ENCODE peak calls at places on chromosome X, in nine cellular contexts. One of them, this sample, is unnamed.

GRCh38 chrX:30577362-30577961 is at the start of gene TASL:
- DNase-seq in heart right ventricle: no peak
- DNase-seq in upper lobe of right lung: no peak
- DNase-seq in lower lobe of right lung: peak
- DNase-seq in SK-N-SH: no peak
- DNase-seq in choroid plexus epithelial cell: no peak
- DNase-seq in GM23338: no peak
- DNase-seq in HL-60: peak
- DNase-seq in AG09319: no peak
- DNase-seq in this sample: no peak

GRCh38 chrX:65744965-65745364 is 77.5 kb downstream of the MSN start:
- DNase-seq in lower lobe of right lung: no peak
- DNase-seq in heart right ventricle: no peak
- DNase-seq in AG09319: no peak
- DNase-seq in HL-60: no peak
- DNase-seq in SK-N-SH: no peak
- DNase-seq in GM23338: no peak
- DNase-seq in choroid plexus epithelial cell: peak
- DNase-seq in upper lobe of right lung: no peak
- DNase-seq in this sample: no peak

GRCh38 chrX:2320580-2321327 is 180.0 kb downstream of the DHRSX start:
- DNase-seq in heart right ventricle: peak
- DNase-seq in SK-N-SH: peak
- DNase-seq in choroid plexus epithelial cell: peak
- DNase-seq in upper lobe of right lung: peak
- DNase-seq in lower lobe of right lung: peak
- DNase-seq in AG09319: peak
- DNase-seq in HL-60: peak
- DNase-seq in GM23338: no peak
- DNase-seq in this sample: peak

GRCh38 chrX:17374619-17375360 is at the start of gene NHS:
- DNase-seq in lower lobe of right lung: peak
- DNase-seq in heart right ventricle: peak
- DNase-seq in upper lobe of right lung: peak
- DNase-seq in AG09319: peak
- DNase-seq in SK-N-SH: peak
- DNase-seq in GM23338: peak
- DNase-seq in choroid plexus epithelial cell: peak
- DNase-seq in HL-60: no peak
- DNase-seq in this sample: peak

GRCh38 chrX:120358687-120359086 is 3.2 kb upstream of the ATP1B4 start:
- DNase-seq in SK-N-SH: no peak
- DNase-seq in lower lobe of right lung: no peak
- DNase-seq in choroid plexus epithelial cell: no peak
- DNase-seq in upper lobe of right lung: no peak
- DNase-seq in AG09319: no peak
- DNase-seq in heart right ventricle: no peak
- DNase-seq in GM23338: no peak
- DNase-seq in HL-60: no peak
- DNase-seq in this sample: peak

GRCh38 chrX:48801281-48802088 is at the start of gene HDAC6:
- DNase-seq in SK-N-SH: peak
- DNase-seq in GM23338: peak
- DNase-seq in HL-60: peak
- DNase-seq in choroid plexus epithelial cell: peak
- DNase-seq in AG09319: peak
- DNase-seq in lower lobe of right lung: peak
- DNase-seq in upper lobe of right lung: peak
- DNase-seq in heart right ventricle: peak
- DNase-seq in this sample: peak

GRCh38 chrX:94204524-94204923 is 530.5 kb downstream of the FAM133A start:
- DNase-seq in HL-60: no peak
- DNase-seq in choroid plexus epithelial cell: no peak
- DNase-seq in SK-N-SH: peak
- DNase-seq in AG09319: no peak
- DNase-seq in upper lobe of right lung: no peak
- DNase-seq in heart right ventricle: no peak
- DNase-seq in lower lobe of right lung: no peak
- DNase-seq in GM23338: peak
- DNase-seq in this sample: no peak

GRCh38 chrX:38929966-38930421 is 128.7 kb downstream of the MID1IP1 start:
- DNase-seq in heart right ventricle: no peak
- DNase-seq in choroid plexus epithelial cell: peak
- DNase-seq in SK-N-SH: no peak
- DNase-seq in upper lobe of right lung: no peak
- DNase-seq in lower lobe of right lung: no peak
- DNase-seq in AG09319: peak
- DNase-seq in GM23338: no peak
- DNase-seq in HL-60: no peak
- DNase-seq in this sample: peak

GRCh38 chrX:81195712-81196111 is 6.0 kb downstream of the HMGN5 start:
- DNase-seq in choroid plexus epithelial cell: peak
- DNase-seq in heart right ventricle: no peak
- DNase-seq in upper lobe of right lung: no peak
- DNase-seq in AG09319: no peak
- DNase-seq in HL-60: no peak
- DNase-seq in SK-N-SH: peak
- DNase-seq in lower lobe of right lung: no peak
- DNase-seq in GM23338: peak
- DNase-seq in this sample: peak

GRCh38 chrX:78375894-78376293 is 48.5 kb upstream of the CYSLTR1 start:
- DNase-seq in GM23338: peak
- DNase-seq in choroid plexus epithelial cell: no peak
- DNase-seq in lower lobe of right lung: no peak
- DNase-seq in upper lobe of right lung: no peak
- DNase-seq in AG09319: no peak
- DNase-seq in SK-N-SH: no peak
- DNase-seq in heart right ventricle: no peak
- DNase-seq in HL-60: peak
- DNase-seq in this sample: peak

GRCh38 chrX:1009771-1010170 is 202.7 kb downstream of the CRLF2 start:
- DNase-seq in HL-60: no peak
- DNase-seq in choroid plexus epithelial cell: no peak
- DNase-seq in lower lobe of right lung: no peak
- DNase-seq in GM23338: no peak
- DNase-seq in heart right ventricle: no peak
- DNase-seq in SK-N-SH: no peak
- DNase-seq in upper lobe of right lung: peak
- DNase-seq in AG09319: no peak
- DNase-seq in this sample: no peak

GRCh38 chrX:132953358-132953757 is 5.1 kb downstream of the HS6ST2 start:
- DNase-seq in GM23338: no peak
- DNase-seq in lower lobe of right lung: no peak
- DNase-seq in heart right ventricle: no peak
- DNase-seq in AG09319: no peak
- DNase-seq in SK-N-SH: no peak
- DNase-seq in upper lobe of right lung: no peak
- DNase-seq in choroid plexus epithelial cell: no peak
- DNase-seq in HL-60: no peak
- DNase-seq in this sample: no peak

GRCh38 chrX:97747346-97747745 is 863.6 kb downstream of the RPA4 start:
- DNase-seq in upper lobe of right lung: no peak
- DNase-seq in AG09319: no peak
- DNase-seq in heart right ventricle: no peak
- DNase-seq in HL-60: no peak
- DNase-seq in SK-N-SH: no peak
- DNase-seq in GM23338: no peak
- DNase-seq in lower lobe of right lung: no peak
- DNase-seq in choroid plexus epithelial cell: no peak
- DNase-seq in this sample: no peak

GRCh38 chrX:135213200-135213844 is 38.5 kb upstream of the ETDA start:
- DNase-seq in HL-60: no peak
- DNase-seq in upper lobe of right lung: no peak
- DNase-seq in AG09319: no peak
- DNase-seq in heart right ventricle: no peak
- DNase-seq in choroid plexus epithelial cell: no peak
- DNase-seq in SK-N-SH: no peak
- DNase-seq in GM23338: no peak
- DNase-seq in lower lobe of right lung: no peak
- DNase-seq in this sample: no peak

GRCh38 chrX:30822068-30822671 is 66.9 kb downstream of the TAB3 start:
- DNase-seq in HL-60: no peak
- DNase-seq in GM23338: peak
- DNase-seq in choroid plexus epithelial cell: peak
- DNase-seq in upper lobe of right lung: no peak
- DNase-seq in lower lobe of right lung: no peak
- DNase-seq in SK-N-SH: no peak
- DNase-seq in heart right ventricle: no peak
- DNase-seq in AG09319: no peak
- DNase-seq in this sample: peak

DNA sequence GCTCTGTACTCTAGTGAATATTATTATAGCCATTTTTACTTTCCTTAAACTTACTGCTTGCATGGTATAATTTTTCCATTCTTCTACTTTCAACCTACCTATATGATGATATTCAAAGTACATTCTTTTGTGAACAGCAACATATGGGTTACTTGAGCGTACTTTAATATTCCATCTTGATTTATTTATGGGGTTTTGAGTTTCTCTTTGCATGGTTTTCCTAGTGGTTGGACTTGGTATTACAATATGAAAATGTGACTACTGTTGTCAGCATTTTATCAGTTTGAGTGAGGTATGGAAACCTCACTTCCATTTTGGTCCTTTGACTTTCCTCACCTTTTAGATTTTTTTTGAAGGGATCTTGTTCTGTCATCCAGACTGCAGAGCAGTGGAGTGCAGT is 35.9 kb downstream of the ADGRG4 start:
- DNase-seq in lower lobe of right lung: no peak
- DNase-seq in GM23338: peak
- DNase-seq in HL-60: no peak
- DNase-seq in SK-N-SH: no peak
- DNase-seq in AG09319: no peak
- DNase-seq in heart right ventricle: no peak
- DNase-seq in upper lobe of right lung: no peak
- DNase-seq in choroid plexus epithelial cell: peak
- DNase-seq in this sample: no peak
- TF ChIP-seq CTCF in lower lobe of right lung: no peak
- TF ChIP-seq CTCF in GM23338: peak
- TF ChIP-seq CTCF in HL-60: no peak
- TF ChIP-seq CTCF in SK-N-SH: peak
- TF ChIP-seq CTCF in AG09319: peak
- TF ChIP-seq CTCF in heart right ventricle: peak
- TF ChIP-seq CTCF in upper lobe of right lung: no peak
- TF ChIP-seq CTCF in choroid plexus epithelial cell: no peak
- TF ChIP-seq CTCF in this sample: peak

GRCh38 chrX:23662853-23663252 is 4.4 kb upstream of the PRDX4 start:
- DNase-seq in HL-60: no peak
- DNase-seq in GM23338: no peak
- DNase-seq in lower lobe of right lung: no peak
- DNase-seq in upper lobe of right lung: no peak
- DNase-seq in heart right ventricle: no peak
- DNase-seq in AG09319: peak
- DNase-seq in choroid plexus epithelial cell: peak
- DNase-seq in SK-N-SH: no peak
- DNase-seq in this sample: peak

GRCh38 chrX:23662187-23662586 is 5.1 kb upstream of the PRDX4 start:
- DNase-seq in HL-60: no peak
- DNase-seq in upper lobe of right lung: no peak
- DNase-seq in heart right ventricle: no peak
- DNase-seq in lower lobe of right lung: no peak
- DNase-seq in choroid plexus epithelial cell: no peak
- DNase-seq in GM23338: no peak
- DNase-seq in AG09319: no peak
- DNase-seq in SK-N-SH: no peak
- DNase-seq in this sample: no peak

GRCh38 chrX:23666282-23666681 is 1.0 kb upstream of the PRDX4 start:
- DNase-seq in choroid plexus epithelial cell: no peak
- DNase-seq in HL-60: peak
- DNase-seq in heart right ventricle: peak
- DNase-seq in upper lobe of right lung: peak
- DNase-seq in AG09319: no peak
- DNase-seq in GM23338: no peak
- DNase-seq in lower lobe of right lung: peak
- DNase-seq in SK-N-SH: no peak
- DNase-seq in this sample: no peak

GRCh38 chrX:23668335-23668734 is 1.0 kb downstream of the PRDX4 start:
- DNase-seq in choroid plexus epithelial cell: peak
- DNase-seq in AG09319: no peak
- DNase-seq in heart right ventricle: no peak
- DNase-seq in lower lobe of right lung: no peak
- DNase-seq in upper lobe of right lung: no peak
- DNase-seq in GM23338: no peak
- DNase-seq in HL-60: no peak
- DNase-seq in SK-N-SH: peak
- DNase-seq in this sample: no peak

GRCh38 chrX:23667239-23668177 is at the start of gene PRDX4:
- DNase-seq in AG09319: peak
- DNase-seq in lower lobe of right lung: peak
- DNase-seq in SK-N-SH: peak
- DNase-seq in heart right ventricle: peak
- DNase-seq in GM23338: peak
- DNase-seq in HL-60: peak
- DNase-seq in choroid plexus epithelial cell: peak
- DNase-seq in upper lobe of right lung: peak
- DNase-seq in this sample: peak
- TF ChIP-seq CTCF in AG09319: no peak
- TF ChIP-seq CTCF in lower lobe of right lung: no peak
- TF ChIP-seq CTCF in SK-N-SH: no peak
- TF ChIP-seq CTCF in heart right ventricle: no peak
- TF ChIP-seq CTCF in GM23338: no peak
- TF ChIP-seq CTCF in HL-60: no peak
- TF ChIP-seq CTCF in choroid plexus epithelial cell: no peak
- TF ChIP-seq CTCF in upper lobe of right lung: no peak
- TF ChIP-seq CTCF in this sample: peak

DNA sequence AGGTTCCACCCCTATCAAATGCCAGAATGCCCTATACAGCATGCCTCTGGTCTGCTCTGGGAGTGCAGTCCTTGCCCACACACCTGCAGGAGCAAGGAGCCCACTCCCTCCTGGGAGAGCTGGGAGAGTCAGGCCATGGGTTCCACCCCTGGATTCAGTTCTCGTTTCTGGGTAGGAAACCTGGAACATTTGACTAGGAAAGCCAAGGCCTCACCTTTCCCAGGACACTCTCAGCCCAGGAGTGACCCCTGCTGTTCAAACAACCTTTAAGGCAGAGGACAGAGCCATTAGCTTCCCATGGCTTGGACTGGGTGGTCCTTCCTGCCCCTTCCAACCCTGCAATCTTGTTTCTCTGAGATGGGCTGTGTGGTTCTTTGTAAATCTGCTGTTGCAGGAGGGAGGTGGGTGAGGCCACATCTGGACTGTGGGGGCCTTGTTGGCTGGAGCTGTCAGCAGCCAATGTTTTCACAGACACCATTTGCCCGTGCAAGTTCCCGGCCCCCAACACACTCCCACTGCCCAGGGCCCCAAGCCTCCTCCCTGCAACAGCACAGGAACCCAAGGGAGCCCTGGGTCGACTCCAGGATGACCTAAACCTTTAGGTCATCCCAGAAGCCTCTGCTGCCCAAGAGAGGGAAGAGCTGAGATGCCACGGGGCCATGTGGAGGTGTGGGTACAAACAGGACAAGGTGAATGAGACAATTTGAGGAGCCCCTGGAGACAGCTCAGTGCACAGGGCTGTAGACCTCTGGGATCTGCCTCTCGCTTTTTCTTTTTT is 104.4 kb downstream of the PJA1 start:
- DNase-seq in HL-60: no peak
- DNase-seq in lower lobe of right lung: no peak
- DNase-seq in choroid plexus epithelial cell: peak
- DNase-seq in heart right ventricle: peak
- DNase-seq in GM23338: peak
- DNase-seq in AG09319: peak
- DNase-seq in upper lobe of right lung: no peak
- DNase-seq in SK-N-SH: no peak
- DNase-seq in this sample: no peak
- TF ChIP-seq CTCF in HL-60: no peak
- TF ChIP-seq CTCF in lower lobe of right lung: peak
- TF ChIP-seq CTCF in choroid plexus epithelial cell: peak
- TF ChIP-seq CTCF in heart right ventricle: peak
- TF ChIP-seq CTCF in GM23338: peak
- TF ChIP-seq CTCF in AG09319: peak
- TF ChIP-seq CTCF in upper lobe of right lung: peak
- TF ChIP-seq CTCF in SK-N-SH: peak
- TF ChIP-seq CTCF in this sample: peak

GRCh38 chrX:11451133-11451532 is 157.9 kb downstream of the AMELX start:
- DNase-seq in choroid plexus epithelial cell: no peak
- DNase-seq in GM23338: no peak
- DNase-seq in upper lobe of right lung: no peak
- DNase-seq in HL-60: no peak
- DNase-seq in SK-N-SH: no peak
- DNase-seq in heart right ventricle: no peak
- DNase-seq in AG09319: no peak
- DNase-seq in lower lobe of right lung: no peak
- DNase-seq in this sample: no peak
- TF ChIP-seq CTCF in choroid plexus epithelial cell: no peak
- TF ChIP-seq CTCF in GM23338: no peak
- TF ChIP-seq CTCF in upper lobe of right lung: no peak
- TF ChIP-seq CTCF in HL-60: no peak
- TF ChIP-seq CTCF in SK-N-SH: no peak
- TF ChIP-seq CTCF in heart right ventricle: no peak
- TF ChIP-seq CTCF in AG09319: no peak
- TF ChIP-seq CTCF in lower lobe of right lung: no peak
- TF ChIP-seq CTCF in this sample: no peak

This sample was measured in HFFc6.